ENCODE peak calls at places on chromosome 14, in six cellular contexts. V is heart right ventricle, W is transverse colon, O is right lobe of liver, M is A549, E is OCI-LY7. S is an unnamed sample. For H3K4me1, the result is how much of the 10 kb centered on the place peaks cover.

GRCh38 chr14:87613856-87614255 is 379.1 kb downstream of the GALC start:
- DNase-seq in O (no peak), M (no peak), V (no peak), W (no peak), E (no peak), S (no peak)

GRCh38 chr14:79090781-79091180 is 920.6 kb downstream of the NRXN3 start:
- DNase-seq in W (no peak), O (no peak), V (no peak), E (no peak), M (no peak), S (no peak)

GRCh38 chr14:102925646-102926045 is 3.2 kb downstream of the AMN start:
- DNase-seq in E (no peak), O (no peak), V (no peak), W (no peak), M (no peak), S (no peak)

GRCh38 chr14:77158175-77158908 is 16.8 kb upstream of the ZDHHC22 start:
- DNase-seq in O (no peak), M (peak), W (no peak), V (peak), E (no peak), S (no peak)

GRCh38 chr14:102998393-102998792 is 59.0 kb downstream of the CDC42BPB start:
- DNase-seq in V (no peak), M (no peak), O (no peak), E (no peak), W (no peak), S (no peak)

GRCh38 chr14:69712637-69713088 is 54.3 kb upstream of the SRSF5 start:
- DNase-seq in M (no peak), O (no peak), E (no peak), V (peak), W (peak), S (peak)

GRCh38 chr14:99382781-99383456 is 97.7 kb downstream of the SETD3 start:
- DNase-seq in W (no peak), V (no peak), O (no peak), M (peak), E (no peak), S (no peak)

GRCh38 chr14:56810341-56810740 is at the start of gene OTX2:
- DNase-seq in O (no peak), V (no peak), W (no peak), M (no peak), E (no peak), S (no peak)

GRCh38 chr14:104874571-104875411 is 9.7 kb downstream of the CEP170B start:
- DNase-seq in O (peak), W (no peak), M (no peak), E (no peak), V (peak), S (no peak)

GRCh38 chr14:34179723-34180122 is 228.8 kb upstream of the EGLN3 start:
- DNase-seq in E (no peak), O (no peak), V (no peak), W (no peak), M (no peak), S (peak)

GRCh38 chr14:72880164-72880563 is 13.7 kb downstream of the DPF3 start:
- DNase-seq in O (no peak), W (no peak), E (no peak), M (no peak), V (no peak), S (no peak)

GRCh38 chr14:74868739-74869138 is 7.2 kb downstream of the PROX2 start:
- DNase-seq in M (no peak), V (no peak), E (no peak), W (no peak), O (no peak), S (no peak)

GRCh38 chr14:32430326-32430725 is 101.2 kb downstream of the AKAP6 start:
- DNase-seq in M (no peak), V (no peak), E (no peak), W (no peak), O (no peak), S (no peak)

GRCh38 chr14:90288646-90289355 is 32.4 kb downstream of the PSMC1 start:
- DNase-seq in W (no peak), V (peak), M (no peak), O (peak), E (no peak), S (no peak)

GRCh38 chr14:69882086-69882864 is 3.1 kb downstream of the SMOC1 start:
- DNase-seq in O (no peak), E (no peak), W (no peak), V (no peak), M (no peak), S (no peak)

GRCh38 chr14:28635387-28635786 is 131.2 kb upstream of the FOXG1 start:
- DNase-seq in O (no peak), V (no peak), W (no peak), M (peak), E (peak), S (no peak)

GRCh38 chr14:36751116-36751515 is 89.5 kb downstream of the PAX9 start:
- DNase-seq in M (no peak), W (peak), O (no peak), E (no peak), V (no peak), S (no peak)

GRCh38 chr14:95413289-95414215 is 93.8 kb upstream of the CLMN start:
- DNase-seq in W (no peak), M (no peak), E (no peak), O (no peak), V (no peak), S (no peak)

GRCh38 chr14:60657609-60657983 is 8.3 kb upstream of the SIX1 start:
- DNase-seq in W (no peak), V (no peak), E (peak), O (peak), M (no peak), S (no peak)

GRCh38 chr14:53331247-53331646 is 178.1 kb upstream of the DDHD1 start:
- DNase-seq in O (no peak), E (no peak), M (no peak), V (no peak), W (no peak), S (no peak)

GRCh38 chr14:50773632-50774541 is 57.1 kb downstream of the NIN start:
- DNase-seq in V (no peak), W (peak), E (peak), O (no peak), M (peak), S (peak)

GRCh38 chr14:104817930-104818713 is 17.2 kb downstream of the ZBTB42 start:
- DNase-seq in W (no peak), M (no peak), O (no peak), V (no peak), E (no peak), S (no peak)

GRCh38 chr14:105867961-105868599 is 341.7 kb downstream of the TMEM121 start:
- DNase-seq in M (no peak), O (peak), W (no peak), E (no peak), V (no peak), S (peak)

GRCh38 chr14:26794731-26795130 is 196.9 kb upstream of the NOVA1 start:
- DNase-seq in W (no peak), E (no peak), M (no peak), O (no peak), V (no peak), S (no peak)

GRCh38 chr14:63045234-63045611 is at the start of gene KCNH5:
- DNase-seq in O (no peak), W (no peak), E (no peak), M (peak), V (peak), S (no peak)

GRCh38 chr14:53265025-53265424 is 111.9 kb upstream of the DDHD1 start:
- DNase-seq in E (no peak), O (no peak), M (peak), W (no peak), V (no peak), S (no peak)

GRCh38 chr14:98886982-98887381 is 385.0 kb downstream of the BCL11B start:
- DNase-seq in O (no peak), M (no peak), E (no peak), V (no peak), W (no peak), S (no peak)

GRCh38 chr14:20781805-20782204 is 737 bp downstream of the RNASE6 start:
- DNase-seq in O (no peak), M (no peak), E (no peak), V (no peak), W (no peak), S (no peak)

GRCh38 chr14:68495101-68495637 is 297.7 kb downstream of the ZFP36L1 start:
- DNase-seq in M (no peak), V (no peak), O (no peak), W (no peak), E (peak), S (no peak)

DNA sequence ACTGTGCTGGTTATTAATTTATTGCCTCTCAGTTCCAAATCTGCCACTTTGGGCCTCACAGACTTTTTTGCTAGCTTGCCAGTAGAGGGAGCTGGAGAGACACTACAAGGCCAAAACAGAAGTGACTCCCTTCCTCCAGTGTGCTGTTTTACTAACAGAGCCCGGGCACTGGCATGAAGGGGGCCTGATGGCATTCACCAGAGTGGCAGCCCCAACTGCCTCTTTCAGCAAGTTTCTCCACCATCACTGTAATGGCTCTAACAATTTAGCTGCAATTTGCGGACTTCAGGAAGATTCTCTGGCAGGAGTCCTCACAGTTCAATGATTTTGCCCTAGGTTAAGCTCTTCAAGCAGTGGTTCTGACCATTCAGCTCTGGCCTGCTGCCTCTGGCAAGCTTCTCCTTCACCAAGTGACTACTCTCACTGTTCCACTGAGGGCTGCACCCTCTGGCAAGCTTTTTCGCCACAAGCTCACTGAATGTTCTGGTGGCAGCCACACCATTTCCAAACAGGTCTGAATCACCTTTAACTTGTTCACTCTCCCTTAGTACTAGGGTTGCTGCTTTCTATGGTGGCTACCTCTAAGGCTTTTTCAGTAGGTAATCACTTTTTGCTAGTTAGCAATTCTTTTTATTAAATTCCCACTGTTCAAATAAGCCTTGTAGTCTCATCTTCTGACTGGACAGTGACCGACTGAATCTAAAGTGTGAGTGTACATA is 104.9 kb downstream of the ZC3H14 start:
- DNase-seq in W (peak), V (no peak), E (peak), O (peak), M (peak), S (peak)
- H3K27ac ChIP-seq in W (no peak), V (no peak), E (no peak), O (no peak), M (no peak), S (no peak)

GRCh38 chr14:55451398-55451797 is 11.0 kb upstream of the TBPL2 start:
- DNase-seq in E (no peak), V (no peak), W (no peak), O (no peak), M (no peak), S (no peak)

GRCh38 chr14:55450987-55451386 is 10.6 kb upstream of the TBPL2 start:
- DNase-seq in W (no peak), V (no peak), M (no peak), O (no peak), E (no peak), S (no peak)

GRCh38 chr14:55451950-55452349 is 11.5 kb upstream of the TBPL2 start:
- DNase-seq in M (no peak), E (no peak), W (no peak), V (no peak), O (no peak), S (no peak)

GRCh38 chr14:55457496-55457895 is 17.1 kb upstream of the TBPL2 start:
- DNase-seq in M (no peak), E (no peak), V (no peak), O (no peak), W (no peak), S (no peak)

DNA sequence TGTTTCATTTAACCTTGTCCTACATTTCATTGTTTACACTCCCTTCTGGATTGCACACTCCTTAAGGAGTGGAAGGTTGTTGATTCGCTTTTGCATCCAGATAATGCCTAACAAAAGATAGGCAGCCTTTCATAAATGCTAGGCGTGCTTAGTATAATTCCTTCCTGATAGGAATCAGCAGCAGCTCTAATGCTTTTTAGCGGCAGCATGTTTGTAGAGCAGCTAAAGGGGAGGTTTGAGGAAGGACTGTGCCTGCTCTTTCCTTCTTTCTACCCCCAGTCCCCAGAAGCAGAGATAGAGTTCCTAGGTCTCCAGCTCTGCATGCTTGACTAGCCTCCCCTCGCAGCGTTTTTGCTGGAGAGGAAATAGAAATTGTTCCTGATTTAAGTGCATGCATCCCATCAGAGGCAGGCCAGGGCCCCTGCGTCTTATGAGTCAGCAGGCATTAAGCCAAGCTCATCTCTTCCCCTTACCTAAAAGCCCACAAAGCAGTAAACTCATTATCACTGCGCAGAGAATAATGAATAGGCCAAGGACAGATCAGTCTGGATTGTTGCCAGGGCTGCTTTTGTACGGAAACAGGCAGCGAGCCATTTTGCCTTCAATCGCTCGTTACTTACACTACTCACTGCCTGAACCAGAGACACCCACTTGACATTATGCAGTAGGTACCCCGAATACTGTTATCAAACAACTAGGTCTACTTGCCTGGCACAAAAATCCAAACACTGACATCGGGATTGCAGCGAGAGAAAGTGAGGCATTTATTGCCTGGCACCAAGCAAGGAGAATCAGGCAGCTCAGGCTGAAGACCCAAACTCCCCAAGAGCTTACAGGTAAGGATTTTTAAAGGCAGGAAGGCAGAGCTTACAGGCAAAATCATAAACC is 14.1 kb upstream of the TBPL2 start:
- DNase-seq in V (no peak), E (no peak), W (peak), M (peak), O (peak), S (peak)
- H3K4me1 ChIP-seq in V (under half), E (under half), W (under half), M (under half), O (under half), S (under half)

DNA sequence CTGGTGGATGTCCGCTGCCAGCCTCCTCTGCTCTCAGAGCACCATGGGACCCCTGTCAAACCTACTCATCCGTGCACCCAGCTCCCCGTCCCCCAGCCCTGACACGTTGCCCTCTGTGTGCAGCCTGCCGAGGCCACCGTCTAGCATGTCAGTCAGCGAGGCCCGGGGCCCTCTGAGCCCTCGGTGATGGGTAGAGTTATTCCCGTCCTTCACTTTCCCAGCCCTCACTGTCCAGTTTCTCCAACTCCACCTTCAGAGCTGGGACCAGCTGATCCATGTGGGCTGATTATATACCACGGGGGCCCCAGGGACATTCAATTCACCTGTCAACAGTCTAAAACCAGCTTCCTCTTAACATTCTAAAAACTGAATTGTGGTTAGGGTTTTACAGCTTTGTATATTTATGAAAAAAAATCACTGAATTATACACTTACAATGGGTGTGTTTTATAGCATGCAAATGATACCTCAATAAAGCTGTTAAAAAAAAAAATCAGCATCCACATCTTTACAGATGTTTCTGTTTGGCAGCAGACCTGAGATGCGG is 61.3 kb downstream of the CCDC88C start:
- DNase-seq in O (no peak), W (no peak), E (peak), M (no peak), V (no peak), S (no peak)
- H3K4me3 ChIP-seq in O (no peak), W (no peak), E (peak), M (no peak), V (no peak), S (no peak)

GRCh38 chr14:92625213-92625612 is 111.6 kb downstream of the RIN3 start:
- DNase-seq in V (no peak), W (no peak), E (no peak), M (peak), O (no peak), S (no peak)
- H3K27ac ChIP-seq in V (no peak), W (no peak), E (no peak), M (peak), O (no peak), S (no peak)

GRCh38 chr14:94392510-94392935 is 4.1 kb upstream of the SERPINA1 start:
- DNase-seq in V (no peak), M (no peak), O (peak), W (no peak), E (no peak), S (peak)
- H3K4me1 ChIP-seq in V (under half), M (under half), O (under half), W (under half), E (under half), S (half or more)

GRCh38 chr14:91837076-91837475 is 30.3 kb downstream of the TC2N start:
- DNase-seq in V (no peak), O (no peak), M (no peak), W (no peak), E (no peak), S (peak)

GRCh38 chr14:91834571-91834970 is 32.8 kb downstream of the TC2N start:
- DNase-seq in E (no peak), O (no peak), W (no peak), V (no peak), M (no peak), S (no peak)

GRCh38 chr14:91835920-91836843 is 31.2 kb downstream of the TC2N start:
- DNase-seq in E (peak), M (peak), O (peak), W (peak), V (peak), S (peak)

GRCh38 chr14:91831337-91831736 is 36.0 kb downstream of the TC2N start:
- DNase-seq in V (no peak), E (no peak), O (no peak), W (no peak), M (no peak), S (no peak)

GRCh38 chr14:91835197-91835919 is 32.0 kb downstream of the TC2N start:
- DNase-seq in W (peak), E (no peak), O (no peak), M (no peak), V (no peak), S (no peak)
- H3K4me3 ChIP-seq in W (peak), E (no peak), O (peak), M (peak), V (peak), S (peak)